ENCODE peak calls at places on chromosomes 1 and 21, in nine cellular contexts. One of them, this sample, is unnamed.

GRCh38 chr1:160538985-160539651 is 16.1 kb upstream of the SLAMF6 start:
- DNase-seq in CD4-positive, alpha-beta memory T cell: no peak
- DNase-seq in CD8-positive, alpha-beta T cell: no peak
- DNase-seq in endodermal cell: no peak
- DNase-seq in adrenal gland: no peak
- DNase-seq in tibial artery: no peak
- DNase-seq in esophagus squamous epithelium: no peak
- DNase-seq in neuronal stem cell: no peak
- DNase-seq in HCT116: no peak
- DNase-seq in this sample: no peak

GRCh38 chr1:54619749-54620148 is 3.6 kb downstream of the FAM151A start:
- DNase-seq in adrenal gland: no peak
- DNase-seq in endodermal cell: peak; percentile 58
- DNase-seq in neuronal stem cell: no peak
- DNase-seq in CD4-positive, alpha-beta memory T cell: no peak
- DNase-seq in CD8-positive, alpha-beta T cell: no peak
- DNase-seq in esophagus squamous epithelium: no peak
- DNase-seq in tibial artery: no peak
- DNase-seq in HCT116: no peak
- DNase-seq in this sample: no peak

GRCh38 chr1:208449951-208450350 is 205.8 kb upstream of the PLXNA2 start:
- DNase-seq in CD4-positive, alpha-beta memory T cell: no peak
- DNase-seq in CD8-positive, alpha-beta T cell: no peak
- DNase-seq in esophagus squamous epithelium: no peak
- DNase-seq in endodermal cell: no peak
- DNase-seq in tibial artery: no peak
- DNase-seq in neuronal stem cell: no peak
- DNase-seq in HCT116: no peak
- DNase-seq in adrenal gland: no peak
- DNase-seq in this sample: no peak

GRCh38 chr1:191888996-191889622 is 269.2 kb upstream of the RGS18 start:
- DNase-seq in neuronal stem cell: no peak
- DNase-seq in esophagus squamous epithelium: no peak
- DNase-seq in adrenal gland: no peak
- DNase-seq in CD4-positive, alpha-beta memory T cell: no peak
- DNase-seq in tibial artery: no peak
- DNase-seq in endodermal cell: no peak
- DNase-seq in HCT116: no peak
- DNase-seq in CD8-positive, alpha-beta T cell: no peak
- DNase-seq in this sample: peak; percentile 57

GRCh38 chr1:145912128-145912641 is 2.3 kb upstream of the ITGA10 start:
- DNase-seq in esophagus squamous epithelium: no peak
- DNase-seq in neuronal stem cell: no peak
- DNase-seq in endodermal cell: no peak
- DNase-seq in tibial artery: no peak
- DNase-seq in CD4-positive, alpha-beta memory T cell: no peak
- DNase-seq in CD8-positive, alpha-beta T cell: no peak
- DNase-seq in HCT116: no peak
- DNase-seq in adrenal gland: no peak
- DNase-seq in this sample: no peak

GRCh38 chr1:247210062-247210385 is 38.2 kb upstream of the ZNF124 start:
- DNase-seq in esophagus squamous epithelium: no peak
- DNase-seq in endodermal cell: no peak
- DNase-seq in CD4-positive, alpha-beta memory T cell: no peak
- DNase-seq in HCT116: no peak
- DNase-seq in tibial artery: no peak
- DNase-seq in CD8-positive, alpha-beta T cell: no peak
- DNase-seq in adrenal gland: no peak
- DNase-seq in neuronal stem cell: no peak
- DNase-seq in this sample: no peak

GRCh38 chr1:4984841-4985240 is 330.4 kb downstream of the AJAP1 start:
- DNase-seq in neuronal stem cell: no peak
- DNase-seq in tibial artery: no peak
- DNase-seq in CD8-positive, alpha-beta T cell: no peak
- DNase-seq in esophagus squamous epithelium: no peak
- DNase-seq in endodermal cell: peak; percentile 22
- DNase-seq in CD4-positive, alpha-beta memory T cell: no peak
- DNase-seq in HCT116: no peak
- DNase-seq in adrenal gland: no peak
- DNase-seq in this sample: no peak

GRCh38 chr21:45950740-45951515 is 30.6 kb upstream of the COL6A1 start:
- DNase-seq in endodermal cell: no peak
- DNase-seq in tibial artery: peak; percentile 57
- DNase-seq in esophagus squamous epithelium: no peak
- DNase-seq in neuronal stem cell: no peak
- DNase-seq in CD4-positive, alpha-beta memory T cell: no peak
- DNase-seq in HCT116: peak; percentile 12
- DNase-seq in CD8-positive, alpha-beta T cell: no peak
- DNase-seq in adrenal gland: no peak
- DNase-seq in this sample: peak; percentile 8

GRCh38 chr1:23673086-23673813 is 18.4 kb upstream of the RPL11 start:
- DNase-seq in neuronal stem cell: peak; percentile 59
- DNase-seq in adrenal gland: peak; percentile 67
- DNase-seq in tibial artery: no peak
- DNase-seq in endodermal cell: peak; percentile 94
- DNase-seq in CD8-positive, alpha-beta T cell: no peak
- DNase-seq in CD4-positive, alpha-beta memory T cell: no peak
- DNase-seq in HCT116: no peak
- DNase-seq in esophagus squamous epithelium: no peak
- DNase-seq in this sample: no peak

GRCh38 chr21:46368533-46369285 is 44.8 kb downstream of the PCNT start:
- DNase-seq in tibial artery: no peak
- DNase-seq in CD8-positive, alpha-beta T cell: peak; percentile 61
- DNase-seq in adrenal gland: no peak
- DNase-seq in esophagus squamous epithelium: no peak
- DNase-seq in HCT116: no peak
- DNase-seq in CD4-positive, alpha-beta memory T cell: peak; percentile 38
- DNase-seq in endodermal cell: no peak
- DNase-seq in neuronal stem cell: no peak
- DNase-seq in this sample: no peak

GRCh38 chr1:201171063-201172036 is 17.1 kb upstream of the TMEM9 start:
- DNase-seq in CD8-positive, alpha-beta T cell: peak; percentile 66
- DNase-seq in adrenal gland: no peak
- DNase-seq in esophagus squamous epithelium: no peak
- DNase-seq in endodermal cell: peak; percentile 88
- DNase-seq in tibial artery: no peak
- DNase-seq in HCT116: peak; percentile 46
- DNase-seq in CD4-positive, alpha-beta memory T cell: peak; percentile 21
- DNase-seq in neuronal stem cell: no peak
- DNase-seq in this sample: peak; percentile 54

GRCh38 chr1:231861541-231862481 is 235.2 kb downstream of the DISC1 start:
- DNase-seq in tibial artery: no peak
- DNase-seq in CD4-positive, alpha-beta memory T cell: peak; percentile 13
- DNase-seq in esophagus squamous epithelium: no peak
- DNase-seq in CD8-positive, alpha-beta T cell: no peak
- DNase-seq in endodermal cell: no peak
- DNase-seq in HCT116: no peak
- DNase-seq in neuronal stem cell: no peak
- DNase-seq in adrenal gland: no peak
- DNase-seq in this sample: no peak

GRCh38 chr1:186183219-186183618 is 191.8 kb downstream of the TPR start:
- DNase-seq in tibial artery: peak; percentile 77
- DNase-seq in adrenal gland: no peak
- DNase-seq in endodermal cell: no peak
- DNase-seq in esophagus squamous epithelium: no peak
- DNase-seq in CD8-positive, alpha-beta T cell: no peak
- DNase-seq in neuronal stem cell: no peak
- DNase-seq in CD4-positive, alpha-beta memory T cell: no peak
- DNase-seq in HCT116: peak; percentile 33
- DNase-seq in this sample: no peak
- H3K4me1 ChIP-seq in tibial artery: no peaks in the 10 kb centered on the region
- H3K4me1 ChIP-seq in adrenal gland: no peaks in the 10 kb centered on the region
- H3K4me1 ChIP-seq in endodermal cell: no peaks in the 10 kb centered on the region
- H3K4me1 ChIP-seq in esophagus squamous epithelium: peaks cover 29% of the 10 kb centered on the region
- H3K4me1 ChIP-seq in CD8-positive, alpha-beta T cell: no peaks in the 10 kb centered on the region
- H3K4me1 ChIP-seq in neuronal stem cell: no peaks in the 10 kb centered on the region
- H3K4me1 ChIP-seq in CD4-positive, alpha-beta memory T cell: no peaks in the 10 kb centered on the region
- H3K4me1 ChIP-seq in HCT116: no peaks in the 10 kb centered on the region
- H3K4me1 ChIP-seq in this sample: no peaks in the 10 kb centered on the region

GRCh38 chr21:41316200-41316599 is 401 bp upstream of the FAM3B start:
- DNase-seq in adrenal gland: no peak
- DNase-seq in endodermal cell: no peak
- DNase-seq in CD4-positive, alpha-beta memory T cell: no peak
- DNase-seq in HCT116: no peak
- DNase-seq in esophagus squamous epithelium: no peak
- DNase-seq in CD8-positive, alpha-beta T cell: no peak
- DNase-seq in neuronal stem cell: no peak
- DNase-seq in tibial artery: no peak
- DNase-seq in this sample: no peak
- H3K27me3 ChIP-seq in adrenal gland: peaks cover 17% of the 10 kb centered on the region
- H3K27me3 ChIP-seq in endodermal cell: peaks cover 42% of the 10 kb centered on the region
- H3K27me3 ChIP-seq in CD4-positive, alpha-beta memory T cell: peaks cover 19% of the 10 kb centered on the region
- H3K27me3 ChIP-seq in HCT116: no peaks in the 10 kb centered on the region
- H3K27me3 ChIP-seq in esophagus squamous epithelium: peaks cover 6% of the 10 kb centered on the region
- H3K27me3 ChIP-seq in CD8-positive, alpha-beta T cell: no peaks in the 10 kb centered on the region
- H3K27me3 ChIP-seq in neuronal stem cell: peaks cover 23% of the 10 kb centered on the region
- H3K27me3 ChIP-seq in tibial artery: peaks cover 29% of the 10 kb centered on the region
- H3K27me3 ChIP-seq in this sample: no peaks in the 10 kb centered on the region

GRCh38 chr1:53145051-53145600 is 2.7 kb upstream of the SLC1A7 start:
- DNase-seq in neuronal stem cell: no peak
- DNase-seq in esophagus squamous epithelium: no peak
- DNase-seq in HCT116: no peak
- DNase-seq in endodermal cell: no peak
- DNase-seq in adrenal gland: no peak
- DNase-seq in CD4-positive, alpha-beta memory T cell: no peak
- DNase-seq in tibial artery: no peak
- DNase-seq in CD8-positive, alpha-beta T cell: no peak
- DNase-seq in this sample: no peak

GRCh38 chr1:53142226-53142853 is at the start of gene SLC1A7:
- DNase-seq in esophagus squamous epithelium: no peak
- DNase-seq in tibial artery: no peak
- DNase-seq in adrenal gland: no peak
- DNase-seq in HCT116: no peak
- DNase-seq in CD4-positive, alpha-beta memory T cell: no peak
- DNase-seq in neuronal stem cell: no peak
- DNase-seq in CD8-positive, alpha-beta T cell: no peak
- DNase-seq in endodermal cell: no peak
- DNase-seq in this sample: no peak

GRCh38 chr1:53144201-53144600 is 1.8 kb upstream of the SLC1A7 start:
- DNase-seq in HCT116: no peak
- DNase-seq in neuronal stem cell: no peak
- DNase-seq in CD8-positive, alpha-beta T cell: no peak
- DNase-seq in CD4-positive, alpha-beta memory T cell: no peak
- DNase-seq in esophagus squamous epithelium: no peak
- DNase-seq in endodermal cell: no peak
- DNase-seq in tibial artery: no peak
- DNase-seq in adrenal gland: no peak
- DNase-seq in this sample: no peak

GRCh38 chr1:53141487-53142055 is 867 bp downstream of the SLC1A7 start:
- DNase-seq in adrenal gland: no peak
- DNase-seq in CD4-positive, alpha-beta memory T cell: no peak
- DNase-seq in esophagus squamous epithelium: no peak
- DNase-seq in tibial artery: no peak
- DNase-seq in CD8-positive, alpha-beta T cell: no peak
- DNase-seq in endodermal cell: no peak
- DNase-seq in HCT116: no peak
- DNase-seq in neuronal stem cell: no peak
- DNase-seq in this sample: no peak

DNA sequence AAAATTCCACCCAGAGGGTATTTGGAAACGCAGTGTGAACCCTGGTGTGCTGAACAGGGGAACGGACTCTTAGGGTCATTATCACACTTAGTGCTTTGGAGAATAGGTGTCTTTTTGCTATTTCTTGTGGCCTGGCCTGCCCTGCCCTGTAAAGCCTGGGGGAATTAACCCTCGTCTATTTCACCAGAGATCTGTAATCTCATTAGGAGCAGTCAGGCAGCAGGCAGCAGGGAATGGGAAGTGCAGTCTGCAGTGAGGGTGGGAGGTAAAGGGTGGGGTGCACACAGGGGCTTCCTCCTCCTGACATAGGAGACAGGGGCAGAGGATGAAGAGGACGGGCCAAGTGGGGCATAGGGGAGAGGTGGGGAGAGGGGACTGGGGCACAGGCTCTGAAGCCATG is 1.1 kb upstream of the SLC1A7 start:
- DNase-seq in neuronal stem cell: no peak
- DNase-seq in endodermal cell: no peak
- DNase-seq in CD4-positive, alpha-beta memory T cell: no peak
- DNase-seq in HCT116: no peak
- DNase-seq in tibial artery: no peak
- DNase-seq in CD8-positive, alpha-beta T cell: no peak
- DNase-seq in esophagus squamous epithelium: no peak
- DNase-seq in adrenal gland: no peak
- DNase-seq in this sample: peak; percentile 32
- H3K4me1 ChIP-seq in neuronal stem cell: no peaks in the 10 kb centered on the region
- H3K4me1 ChIP-seq in endodermal cell: peaks cover 17% of the 10 kb centered on the region
- H3K4me1 ChIP-seq in CD4-positive, alpha-beta memory T cell: no peaks in the 10 kb centered on the region
- H3K4me1 ChIP-seq in HCT116: peaks cover 11% of the 10 kb centered on the region
- H3K4me1 ChIP-seq in tibial artery: peaks cover 4% of the 10 kb centered on the region
- H3K4me1 ChIP-seq in CD8-positive, alpha-beta T cell: no peaks in the 10 kb centered on the region
- H3K4me1 ChIP-seq in esophagus squamous epithelium: peaks cover 42% of the 10 kb centered on the region
- H3K4me1 ChIP-seq in adrenal gland: no peaks in the 10 kb centered on the region
- H3K4me1 ChIP-seq in this sample: peaks cover 6% of the 10 kb centered on the region

GRCh38 chr1:36769886-36770830 is 264.2 kb downstream of the GRIK3 start:
- DNase-seq in neuronal stem cell: no peak
- DNase-seq in adrenal gland: no peak
- DNase-seq in endodermal cell: peak; percentile 81
- DNase-seq in CD4-positive, alpha-beta memory T cell: no peak
- DNase-seq in esophagus squamous epithelium: no peak
- DNase-seq in HCT116: no peak
- DNase-seq in tibial artery: no peak
- DNase-seq in CD8-positive, alpha-beta T cell: no peak
- DNase-seq in this sample: no peak
- H3K27me3 ChIP-seq in neuronal stem cell: no peaks in the 10 kb centered on the region
- H3K27me3 ChIP-seq in adrenal gland: peaks cover 16% of the 10 kb centered on the region
- H3K27me3 ChIP-seq in endodermal cell: no peaks in the 10 kb centered on the region
- H3K27me3 ChIP-seq in CD4-positive, alpha-beta memory T cell: no peaks in the 10 kb centered on the region
- H3K27me3 ChIP-seq in esophagus squamous epithelium: no peaks in the 10 kb centered on the region
- H3K27me3 ChIP-seq in HCT116: peaks cover 71% of the 10 kb centered on the region
- H3K27me3 ChIP-seq in tibial artery: peaks cover 66% of the 10 kb centered on the region
- H3K27me3 ChIP-seq in CD8-positive, alpha-beta T cell: no peaks in the 10 kb centered on the region
- H3K27me3 ChIP-seq in this sample: no peaks in the 10 kb centered on the region

GRCh38 chr1:1872329-1872994 is 18.4 kb downstream of the GNB1 start:
- DNase-seq in endodermal cell: no peak
- DNase-seq in neuronal stem cell: no peak
- DNase-seq in CD8-positive, alpha-beta T cell: no peak
- DNase-seq in esophagus squamous epithelium: no peak
- DNase-seq in HCT116: no peak
- DNase-seq in tibial artery: no peak
- DNase-seq in adrenal gland: no peak
- DNase-seq in CD4-positive, alpha-beta memory T cell: no peak
- DNase-seq in this sample: no peak
- H3K4me1 ChIP-seq in endodermal cell: no peaks in the 10 kb centered on the region
- H3K4me1 ChIP-seq in neuronal stem cell: no peaks in the 10 kb centered on the region
- H3K4me1 ChIP-seq in CD8-positive, alpha-beta T cell: peaks cover 53% of the 10 kb centered on the region
- H3K4me1 ChIP-seq in esophagus squamous epithelium: peaks cover 88% of the 10 kb centered on the region
- H3K4me1 ChIP-seq in HCT116: no peaks in the 10 kb centered on the region
- H3K4me1 ChIP-seq in tibial artery: peaks cover 26% of the 10 kb centered on the region
- H3K4me1 ChIP-seq in adrenal gland: peaks cover 35% of the 10 kb centered on the region
- H3K4me1 ChIP-seq in CD4-positive, alpha-beta memory T cell: peaks cover 76% of the 10 kb centered on the region
- H3K4me1 ChIP-seq in this sample: no peaks in the 10 kb centered on the region